ENCODE peak calls at places on chromosomes 1 and 21, in seven cellular contexts. One of them, this sample, is unnamed.

GRCh38 chr1:86388777-86389176 is 7.3 kb downstream of the ODF2L start:
- DNase-seq in osteoblast: no peak
- DNase-seq in right lobe of liver: no peak
- DNase-seq in psoas muscle: no peak
- DNase-seq in fibroblast of lung: no peak
- DNase-seq in left ventricle myocardium inferior: no peak
- DNase-seq in heart right ventricle: no peak
- DNase-seq in this sample: peak

GRCh38 chr1:228101994-228102790 is 933 bp downstream of the C1orf35 start:
- DNase-seq in osteoblast: peak
- DNase-seq in right lobe of liver: no peak
- DNase-seq in psoas muscle: peak
- DNase-seq in fibroblast of lung: no peak
- DNase-seq in left ventricle myocardium inferior: no peak
- DNase-seq in heart right ventricle: no peak
- DNase-seq in this sample: no peak

GRCh38 chr1:242534753-242535152 is 10.3 kb upstream of the PLD5 start:
- DNase-seq in osteoblast: no peak
- DNase-seq in right lobe of liver: no peak
- DNase-seq in psoas muscle: no peak
- DNase-seq in fibroblast of lung: no peak
- DNase-seq in left ventricle myocardium inferior: no peak
- DNase-seq in heart right ventricle: no peak
- DNase-seq in this sample: no peak

GRCh38 chr21:41369105-41369914 is 7.5 kb downstream of the MX2 start:
- DNase-seq in osteoblast: no peak
- DNase-seq in right lobe of liver: no peak
- DNase-seq in psoas muscle: peak
- DNase-seq in fibroblast of lung: no peak
- DNase-seq in left ventricle myocardium inferior: peak
- DNase-seq in heart right ventricle: peak
- DNase-seq in this sample: peak

GRCh38 chr1:214445846-214446614 is 105.4 kb downstream of the PTPN14 start:
- DNase-seq in osteoblast: peak
- DNase-seq in right lobe of liver: no peak
- DNase-seq in psoas muscle: no peak
- DNase-seq in fibroblast of lung: peak
- DNase-seq in left ventricle myocardium inferior: no peak
- DNase-seq in heart right ventricle: no peak
- DNase-seq in this sample: peak

GRCh38 chr21:45532826-45533730 is 9.2 kb downstream of the SLC19A1 start:
- DNase-seq in osteoblast: no peak
- DNase-seq in right lobe of liver: peak
- DNase-seq in psoas muscle: peak
- DNase-seq in fibroblast of lung: no peak
- DNase-seq in left ventricle myocardium inferior: peak
- DNase-seq in heart right ventricle: no peak
- DNase-seq in this sample: no peak

GRCh38 chr1:165562576-165562975 is 18.8 kb downstream of the LRRC52 start:
- DNase-seq in osteoblast: no peak
- DNase-seq in right lobe of liver: no peak
- DNase-seq in psoas muscle: no peak
- DNase-seq in fibroblast of lung: no peak
- DNase-seq in left ventricle myocardium inferior: no peak
- DNase-seq in heart right ventricle: no peak
- DNase-seq in this sample: no peak

GRCh38 chr1:88935522-88936222 is 44.3 kb upstream of the GTF2B start:
- DNase-seq in osteoblast: peak
- DNase-seq in right lobe of liver: no peak
- DNase-seq in psoas muscle: no peak
- DNase-seq in fibroblast of lung: peak
- DNase-seq in left ventricle myocardium inferior: no peak
- DNase-seq in heart right ventricle: no peak
- DNase-seq in this sample: peak

GRCh38 chr1:30187413-30188023 is 535.9 kb downstream of the MATN1 start:
- DNase-seq in osteoblast: no peak
- DNase-seq in right lobe of liver: no peak
- DNase-seq in psoas muscle: no peak
- DNase-seq in fibroblast of lung: no peak
- DNase-seq in left ventricle myocardium inferior: no peak
- DNase-seq in heart right ventricle: no peak
- DNase-seq in this sample: no peak

GRCh38 chr1:206004269-206004800 is 1.1 kb upstream of the RAB7B start:
- DNase-seq in osteoblast: no peak
- DNase-seq in right lobe of liver: no peak
- DNase-seq in psoas muscle: no peak
- DNase-seq in fibroblast of lung: peak
- DNase-seq in left ventricle myocardium inferior: no peak
- DNase-seq in heart right ventricle: no peak
- DNase-seq in this sample: no peak

GRCh38 chr1:6220236-6220635 is 14.3 kb downstream of the RNF207 start:
- DNase-seq in osteoblast: peak
- DNase-seq in right lobe of liver: no peak
- DNase-seq in psoas muscle: no peak
- DNase-seq in fibroblast of lung: no peak
- DNase-seq in left ventricle myocardium inferior: no peak
- DNase-seq in heart right ventricle: no peak
- DNase-seq in this sample: no peak

GRCh38 chr1:95396557-95396956 is 162.5 kb downstream of the RWDD3 start:
- DNase-seq in osteoblast: no peak
- DNase-seq in right lobe of liver: no peak
- DNase-seq in psoas muscle: no peak
- DNase-seq in fibroblast of lung: no peak
- DNase-seq in left ventricle myocardium inferior: no peak
- DNase-seq in heart right ventricle: no peak
- DNase-seq in this sample: no peak

GRCh38 chr21:30882907-30883597 is 1.7 kb upstream of the KRTAP11-1 start:
- DNase-seq in osteoblast: no peak
- DNase-seq in right lobe of liver: no peak
- DNase-seq in psoas muscle: no peak
- DNase-seq in fibroblast of lung: no peak
- DNase-seq in left ventricle myocardium inferior: no peak
- DNase-seq in heart right ventricle: no peak
- DNase-seq in this sample: no peak

GRCh38 chr1:5764959-5765358 is 227.3 kb downstream of the NPHP4 start:
- DNase-seq in osteoblast: peak
- DNase-seq in right lobe of liver: no peak
- DNase-seq in psoas muscle: no peak
- DNase-seq in fibroblast of lung: no peak
- DNase-seq in left ventricle myocardium inferior: no peak
- DNase-seq in heart right ventricle: no peak
- DNase-seq in this sample: no peak

GRCh38 chr1:195591917-195592672 is 1016.1 kb downstream of the KCNT2 start:
- DNase-seq in osteoblast: no peak
- DNase-seq in right lobe of liver: no peak
- DNase-seq in psoas muscle: no peak
- DNase-seq in fibroblast of lung: peak
- DNase-seq in left ventricle myocardium inferior: no peak
- DNase-seq in heart right ventricle: no peak
- DNase-seq in this sample: no peak

GRCh38 chr1:203528976-203529375 is 35.0 kb downstream of the OPTC start:
- DNase-seq in osteoblast: no peak
- DNase-seq in right lobe of liver: no peak
- DNase-seq in psoas muscle: no peak
- DNase-seq in fibroblast of lung: no peak
- DNase-seq in left ventricle myocardium inferior: no peak
- DNase-seq in heart right ventricle: no peak
- DNase-seq in this sample: no peak

GRCh38 chr21:45981641-45982255 is at the start of gene COL6A1:
- DNase-seq in osteoblast: peak
- DNase-seq in right lobe of liver: peak
- DNase-seq in psoas muscle: peak
- DNase-seq in fibroblast of lung: no peak
- DNase-seq in left ventricle myocardium inferior: peak
- DNase-seq in heart right ventricle: peak
- DNase-seq in this sample: peak

GRCh38 chr1:119367332-119368124 is 1.1 kb upstream of the HAO2 start:
- DNase-seq in osteoblast: peak
- DNase-seq in right lobe of liver: no peak
- DNase-seq in psoas muscle: no peak
- DNase-seq in fibroblast of lung: peak
- DNase-seq in left ventricle myocardium inferior: no peak
- DNase-seq in heart right ventricle: no peak
- DNase-seq in this sample: peak

GRCh38 chr1:47031059-47031458 is 7.6 kb downstream of the CYP4X1 start:
- DNase-seq in osteoblast: no peak
- DNase-seq in right lobe of liver: no peak
- DNase-seq in psoas muscle: no peak
- DNase-seq in fibroblast of lung: peak
- DNase-seq in left ventricle myocardium inferior: no peak
- DNase-seq in heart right ventricle: no peak
- DNase-seq in this sample: peak

GRCh38 chr1:209835782-209836298 is 8.1 kb downstream of the UTP25 start:
- DNase-seq in osteoblast: no peak
- DNase-seq in right lobe of liver: no peak
- DNase-seq in psoas muscle: no peak
- DNase-seq in fibroblast of lung: peak
- DNase-seq in left ventricle myocardium inferior: no peak
- DNase-seq in heart right ventricle: no peak
- DNase-seq in this sample: peak
- H3K4me3 ChIP-seq in osteoblast: no peak
- H3K4me3 ChIP-seq in right lobe of liver: no peak
- H3K4me3 ChIP-seq in psoas muscle: no peak
- H3K4me3 ChIP-seq in fibroblast of lung: no peak
- H3K4me3 ChIP-seq in left ventricle myocardium inferior: no peak
- H3K4me3 ChIP-seq in heart right ventricle: no peak
- H3K4me3 ChIP-seq in this sample: no peak

DNA sequence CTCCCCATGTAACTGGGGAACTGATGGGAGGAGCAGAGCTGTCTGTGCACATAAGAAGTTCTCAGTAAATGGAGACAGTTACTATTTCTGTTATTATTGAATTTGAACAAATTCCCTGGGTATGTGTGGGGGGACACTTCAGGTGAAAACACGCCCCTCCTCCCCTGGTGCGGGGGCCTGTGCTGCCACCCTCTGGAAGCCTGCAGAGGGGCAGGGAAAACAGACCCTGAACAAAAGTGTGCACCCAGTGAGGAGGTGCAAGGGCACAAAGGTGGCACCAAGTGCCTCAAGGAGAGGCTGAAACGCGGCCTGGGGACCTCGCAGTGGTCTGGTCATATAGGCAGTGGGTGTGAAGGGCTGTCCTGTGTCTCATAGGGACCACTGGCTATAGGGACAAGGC is 18.2 kb upstream of the NADK start:
- DNase-seq in osteoblast: peak
- DNase-seq in right lobe of liver: no peak
- DNase-seq in psoas muscle: no peak
- DNase-seq in fibroblast of lung: no peak
- DNase-seq in left ventricle myocardium inferior: no peak
- DNase-seq in heart right ventricle: no peak
- DNase-seq in this sample: no peak
- TF ChIP-seq CTCF in osteoblast: peak
- TF ChIP-seq CTCF in right lobe of liver: peak
- TF ChIP-seq CTCF in psoas muscle: peak
- TF ChIP-seq CTCF in fibroblast of lung: no peak
- TF ChIP-seq CTCF in left ventricle myocardium inferior: peak
- TF ChIP-seq CTCF in heart right ventricle: no peak
- TF ChIP-seq CTCF in this sample: peak

DNA sequence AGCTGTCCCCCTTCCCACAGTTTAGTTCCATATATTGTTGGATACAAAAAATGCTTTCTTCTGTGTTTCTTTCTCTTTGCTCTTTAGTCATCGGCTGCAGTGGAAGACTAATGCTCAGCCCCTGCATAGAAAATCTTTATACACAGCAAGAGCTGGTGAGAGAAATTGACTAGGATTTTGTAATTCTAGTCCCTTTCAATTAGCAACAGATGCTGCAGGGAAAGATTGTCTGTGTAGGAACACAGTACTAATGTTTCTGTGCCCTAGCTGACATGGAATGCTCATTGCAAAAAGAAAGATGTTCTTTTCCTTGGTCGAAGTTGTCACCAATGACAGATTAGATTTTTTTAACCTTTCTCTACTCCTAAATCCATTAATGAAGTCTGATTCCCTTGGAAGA is 201.0 kb downstream of the RPS6KC1 start:
- DNase-seq in osteoblast: no peak
- DNase-seq in right lobe of liver: no peak
- DNase-seq in psoas muscle: no peak
- DNase-seq in fibroblast of lung: no peak
- DNase-seq in left ventricle myocardium inferior: no peak
- DNase-seq in heart right ventricle: no peak
- DNase-seq in this sample: no peak
- H3K4me3 ChIP-seq in osteoblast: no peak
- H3K4me3 ChIP-seq in right lobe of liver: no peak
- H3K4me3 ChIP-seq in psoas muscle: no peak
- H3K4me3 ChIP-seq in fibroblast of lung: no peak
- H3K4me3 ChIP-seq in left ventricle myocardium inferior: no peak
- H3K4me3 ChIP-seq in heart right ventricle: no peak
- H3K4me3 ChIP-seq in this sample: no peak

GRCh38 chr1:2557146-2558029 is 1.2 kb downstream of the TNFRSF14 start:
- DNase-seq in osteoblast: peak
- DNase-seq in right lobe of liver: peak
- DNase-seq in psoas muscle: no peak
- DNase-seq in fibroblast of lung: no peak
- DNase-seq in left ventricle myocardium inferior: no peak
- DNase-seq in heart right ventricle: no peak
- DNase-seq in this sample: no peak

GRCh38 chr1:2554621-2555387 is 1.4 kb upstream of the TNFRSF14 start:
- DNase-seq in osteoblast: peak
- DNase-seq in right lobe of liver: peak
- DNase-seq in psoas muscle: no peak
- DNase-seq in fibroblast of lung: no peak
- DNase-seq in left ventricle myocardium inferior: no peak
- DNase-seq in heart right ventricle: peak
- DNase-seq in this sample: no peak

GRCh38 chr1:2555634-2556276 is 416 bp upstream of the TNFRSF14 start:
- DNase-seq in osteoblast: peak
- DNase-seq in right lobe of liver: peak
- DNase-seq in psoas muscle: peak
- DNase-seq in fibroblast of lung: peak
- DNase-seq in left ventricle myocardium inferior: peak
- DNase-seq in heart right ventricle: peak
- DNase-seq in this sample: peak

GRCh38 chr1:2558030-2558400 is 1.8 kb downstream of the TNFRSF14 start:
- DNase-seq in osteoblast: peak
- DNase-seq in right lobe of liver: peak
- DNase-seq in psoas muscle: no peak
- DNase-seq in fibroblast of lung: no peak
- DNase-seq in left ventricle myocardium inferior: no peak
- DNase-seq in heart right ventricle: no peak
- DNase-seq in this sample: no peak

GRCh38 chr1:2556277-2557145 is at the start of gene TNFRSF14:
- DNase-seq in osteoblast: peak
- DNase-seq in right lobe of liver: peak
- DNase-seq in psoas muscle: peak
- DNase-seq in fibroblast of lung: peak
- DNase-seq in left ventricle myocardium inferior: no peak
- DNase-seq in heart right ventricle: peak
- DNase-seq in this sample: peak
- TF ChIP-seq CTCF in osteoblast: no peak
- TF ChIP-seq CTCF in right lobe of liver: no peak
- TF ChIP-seq CTCF in psoas muscle: no peak
- TF ChIP-seq CTCF in fibroblast of lung: peak
- TF ChIP-seq CTCF in left ventricle myocardium inferior: peak
- TF ChIP-seq CTCF in heart right ventricle: no peak
- TF ChIP-seq CTCF in this sample: peak